ENCODE peak calls at places on chromosomes 7 and 10, in five cellular contexts. One of them, this sample, is unnamed.

GRCh38 chr10:75181073-75181472 is 29.5 kb upstream of the VDAC2 start:
- DNase-seq in sigmoid colon: no peak
- DNase-seq in SK-N-SH: no peak
- DNase-seq in suprapubic skin: no peak
- DNase-seq in K562: no peak
- DNase-seq in this sample: no peak

GRCh38 chr10:75175046-75175445 is 35.5 kb upstream of the VDAC2 start:
- DNase-seq in sigmoid colon: no peak
- DNase-seq in SK-N-SH: no peak
- DNase-seq in suprapubic skin: no peak
- DNase-seq in K562: no peak
- DNase-seq in this sample: no peak

GRCh38 chr10:109861051-109861450 is 62.3 kb downstream of the XPNPEP1 start:
- DNase-seq in sigmoid colon: no peak
- DNase-seq in SK-N-SH: no peak
- DNase-seq in suprapubic skin: no peak
- DNase-seq in K562: no peak
- DNase-seq in this sample: no peak

GRCh38 chr10:59362184-59362966 is at the start of gene FAM13C:
- DNase-seq in sigmoid colon: peak
- DNase-seq in SK-N-SH: peak
- DNase-seq in suprapubic skin: peak
- DNase-seq in K562: no peak
- DNase-seq in this sample: peak

GRCh38 chr10:13450078-13450477 is 78.7 kb downstream of the BEND7 start:
- DNase-seq in sigmoid colon: no peak
- DNase-seq in SK-N-SH: no peak
- DNase-seq in suprapubic skin: no peak
- DNase-seq in K562: no peak
- DNase-seq in this sample: no peak

GRCh38 chr7:124813962-124814798 is 48.6 kb upstream of the GPR37 start:
- DNase-seq in sigmoid colon: no peak
- DNase-seq in SK-N-SH: no peak
- DNase-seq in suprapubic skin: no peak
- DNase-seq in K562: no peak
- DNase-seq in this sample: no peak

GRCh38 chr7:137950263-137950621 is 51.6 kb downstream of the CREB3L2 start:
- DNase-seq in sigmoid colon: no peak
- DNase-seq in SK-N-SH: no peak
- DNase-seq in suprapubic skin: no peak
- DNase-seq in K562: no peak
- DNase-seq in this sample: no peak

GRCh38 chr7:90250601-90251303 is 5.8 kb downstream of the CFAP69 start:
- DNase-seq in sigmoid colon: no peak
- DNase-seq in SK-N-SH: no peak
- DNase-seq in suprapubic skin: no peak
- DNase-seq in K562: no peak
- DNase-seq in this sample: no peak

GRCh38 chr10:121079226-121079625 is 228.1 kb downstream of the WDR11 start:
- DNase-seq in sigmoid colon: no peak
- DNase-seq in SK-N-SH: no peak
- DNase-seq in suprapubic skin: no peak
- DNase-seq in K562: no peak
- DNase-seq in this sample: no peak

GRCh38 chr7:66557214-66558200 is 71.2 kb upstream of the KCTD7 start:
- DNase-seq in sigmoid colon: peak
- DNase-seq in SK-N-SH: peak
- DNase-seq in suprapubic skin: peak
- DNase-seq in K562: peak
- DNase-seq in this sample: peak

GRCh38 chr10:69866688-69867461 is 65.2 kb downstream of the COL13A1 start:
- DNase-seq in sigmoid colon: peak
- DNase-seq in SK-N-SH: peak
- DNase-seq in suprapubic skin: no peak
- DNase-seq in K562: no peak
- DNase-seq in this sample: peak

GRCh38 chr7:90717286-90718060 is 121.4 kb downstream of the CDK14 start:
- DNase-seq in sigmoid colon: no peak
- DNase-seq in SK-N-SH: no peak
- DNase-seq in suprapubic skin: no peak
- DNase-seq in K562: no peak
- DNase-seq in this sample: no peak

GRCh38 chr7:77482015-77482414 is 55.1 kb upstream of the PTPN12 start:
- DNase-seq in sigmoid colon: no peak
- DNase-seq in SK-N-SH: no peak
- DNase-seq in suprapubic skin: no peak
- DNase-seq in K562: no peak
- DNase-seq in this sample: peak

GRCh38 chr7:72493850-72494661 is 81.9 kb upstream of the CALN1 start:
- DNase-seq in sigmoid colon: no peak
- DNase-seq in SK-N-SH: peak
- DNase-seq in suprapubic skin: no peak
- DNase-seq in K562: peak
- DNase-seq in this sample: peak

GRCh38 chr7:117858731-117859130 is 14.5 kb downstream of the CTTNBP2 start:
- DNase-seq in sigmoid colon: no peak
- DNase-seq in SK-N-SH: no peak
- DNase-seq in suprapubic skin: no peak
- DNase-seq in K562: no peak
- DNase-seq in this sample: no peak

GRCh38 chr10:35895331-35895730 is 253.2 kb upstream of the FZD8 start:
- DNase-seq in sigmoid colon: no peak
- DNase-seq in SK-N-SH: no peak
- DNase-seq in suprapubic skin: no peak
- DNase-seq in K562: no peak
- DNase-seq in this sample: no peak

GRCh38 chr10:69474688-69475432 is 23.6 kb downstream of the TSPAN15 start:
- DNase-seq in sigmoid colon: peak
- DNase-seq in SK-N-SH: no peak
- DNase-seq in suprapubic skin: no peak
- DNase-seq in K562: no peak
- DNase-seq in this sample: no peak

GRCh38 chr7:81399461-81399860 is 370.4 kb downstream of the HGF start:
- DNase-seq in sigmoid colon: no peak
- DNase-seq in SK-N-SH: no peak
- DNase-seq in suprapubic skin: no peak
- DNase-seq in K562: no peak
- DNase-seq in this sample: no peak

GRCh38 chr7:92255308-92255707 is 9.5 kb downstream of the ANKIB1 start:
- DNase-seq in sigmoid colon: no peak
- DNase-seq in SK-N-SH: no peak
- DNase-seq in suprapubic skin: no peak
- DNase-seq in K562: peak
- DNase-seq in this sample: no peak

GRCh38 chr7:143372070-143372469 is 9.1 kb upstream of the ZYX start:
- DNase-seq in sigmoid colon: peak
- DNase-seq in SK-N-SH: no peak
- DNase-seq in suprapubic skin: no peak
- DNase-seq in K562: no peak
- DNase-seq in this sample: no peak

GRCh38 chr7:159030490-159031134 is 114.1 kb downstream of the VIPR2 start:
- DNase-seq in sigmoid colon: peak
- DNase-seq in SK-N-SH: peak
- DNase-seq in suprapubic skin: peak
- DNase-seq in K562: peak
- DNase-seq in this sample: peak

GRCh38 chr7:150648358-150649083 is 16.3 kb upstream of the GIMAP6 start:
- DNase-seq in sigmoid colon: no peak
- DNase-seq in SK-N-SH: no peak
- DNase-seq in suprapubic skin: no peak
- DNase-seq in K562: no peak
- DNase-seq in this sample: no peak

GRCh38 chr10:21197838-21198237 is 300.7 kb upstream of the NEBL start:
- DNase-seq in sigmoid colon: no peak
- DNase-seq in SK-N-SH: no peak
- DNase-seq in suprapubic skin: no peak
- DNase-seq in K562: no peak
- DNase-seq in this sample: no peak

GRCh38 chr10:21197006-21197405 is 299.9 kb upstream of the NEBL start:
- DNase-seq in sigmoid colon: no peak
- DNase-seq in SK-N-SH: no peak
- DNase-seq in suprapubic skin: no peak
- DNase-seq in K562: no peak
- DNase-seq in this sample: no peak

GRCh38 chr10:21191512-21191911 is 294.4 kb upstream of the NEBL start:
- DNase-seq in sigmoid colon: no peak
- DNase-seq in SK-N-SH: no peak
- DNase-seq in suprapubic skin: no peak
- DNase-seq in K562: no peak
- DNase-seq in this sample: no peak

GRCh38 chr10:21194510-21194993 is 297.4 kb upstream of the NEBL start:
- DNase-seq in sigmoid colon: no peak
- DNase-seq in SK-N-SH: peak
- DNase-seq in suprapubic skin: no peak
- DNase-seq in K562: no peak
- DNase-seq in this sample: peak

GRCh38 chr10:21195149-21195731 is 298.1 kb upstream of the NEBL start:
- DNase-seq in sigmoid colon: no peak
- DNase-seq in SK-N-SH: no peak
- DNase-seq in suprapubic skin: no peak
- DNase-seq in K562: no peak
- DNase-seq in this sample: no peak
- TF ChIP-seq EP300 in sigmoid colon: no peak
- TF ChIP-seq EP300 in SK-N-SH: no peak
- TF ChIP-seq EP300 in suprapubic skin: no peak
- TF ChIP-seq EP300 in K562: no peak
- TF ChIP-seq EP300 in this sample: no peak

GRCh38 chr10:31319602-31320178 is 674 bp downstream of the ZEB1 start:
- DNase-seq in sigmoid colon: no peak
- DNase-seq in SK-N-SH: peak
- DNase-seq in suprapubic skin: peak
- DNase-seq in K562: no peak
- DNase-seq in this sample: peak

GRCh38 chr10:31318854-31319601 is at the start of gene ZEB1:
- DNase-seq in sigmoid colon: peak
- DNase-seq in SK-N-SH: peak
- DNase-seq in suprapubic skin: peak
- DNase-seq in K562: peak
- DNase-seq in this sample: peak

GRCh38 chr10:31321396-31321941 is 2.5 kb downstream of the ZEB1 start:
- DNase-seq in sigmoid colon: no peak
- DNase-seq in SK-N-SH: peak
- DNase-seq in suprapubic skin: no peak
- DNase-seq in K562: no peak
- DNase-seq in this sample: no peak

GRCh38 chr10:31320179-31320597 is 1.2 kb downstream of the ZEB1 start:
- DNase-seq in sigmoid colon: peak
- DNase-seq in SK-N-SH: peak
- DNase-seq in suprapubic skin: peak
- DNase-seq in K562: peak
- DNase-seq in this sample: no peak

DNA sequence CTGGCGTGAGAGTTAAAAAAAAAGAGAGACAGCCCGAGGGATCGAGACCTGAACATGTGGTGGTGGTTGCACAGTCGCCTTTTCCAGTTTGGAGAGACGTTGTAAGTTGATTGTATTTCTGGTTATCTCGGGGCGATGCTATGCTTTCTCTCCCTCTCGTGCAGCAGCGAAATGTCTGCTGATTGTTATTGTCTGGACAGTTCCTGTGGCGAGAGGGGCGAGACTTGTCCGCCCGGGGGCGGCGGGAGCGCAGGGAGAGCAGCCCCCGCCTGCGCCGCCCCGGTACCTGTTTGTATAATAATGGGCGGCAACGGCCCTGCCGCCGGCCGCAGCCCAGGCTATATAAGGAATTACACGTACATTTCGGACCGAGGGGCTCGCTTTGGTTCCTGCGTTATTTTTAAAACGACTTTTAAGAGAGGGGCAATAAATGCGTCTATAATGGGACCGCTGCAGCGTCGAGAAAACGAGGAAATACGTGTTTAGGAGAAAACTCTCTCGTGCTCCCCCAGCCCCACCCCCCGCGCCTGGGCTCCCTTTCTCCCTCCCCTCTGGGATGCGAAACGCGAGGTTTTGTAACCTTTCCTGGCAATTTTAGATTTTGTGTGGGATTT is 1.7 kb downstream of the ZEB1 start:
- DNase-seq in sigmoid colon: peak
- DNase-seq in SK-N-SH: peak
- DNase-seq in suprapubic skin: peak
- DNase-seq in K562: peak
- DNase-seq in this sample: peak
- TF ChIP-seq CTCF in sigmoid colon: peak
- TF ChIP-seq CTCF in SK-N-SH: peak
- TF ChIP-seq CTCF in suprapubic skin: no peak
- TF ChIP-seq CTCF in K562: no peak
- TF ChIP-seq CTCF in this sample: no peak

DNA sequence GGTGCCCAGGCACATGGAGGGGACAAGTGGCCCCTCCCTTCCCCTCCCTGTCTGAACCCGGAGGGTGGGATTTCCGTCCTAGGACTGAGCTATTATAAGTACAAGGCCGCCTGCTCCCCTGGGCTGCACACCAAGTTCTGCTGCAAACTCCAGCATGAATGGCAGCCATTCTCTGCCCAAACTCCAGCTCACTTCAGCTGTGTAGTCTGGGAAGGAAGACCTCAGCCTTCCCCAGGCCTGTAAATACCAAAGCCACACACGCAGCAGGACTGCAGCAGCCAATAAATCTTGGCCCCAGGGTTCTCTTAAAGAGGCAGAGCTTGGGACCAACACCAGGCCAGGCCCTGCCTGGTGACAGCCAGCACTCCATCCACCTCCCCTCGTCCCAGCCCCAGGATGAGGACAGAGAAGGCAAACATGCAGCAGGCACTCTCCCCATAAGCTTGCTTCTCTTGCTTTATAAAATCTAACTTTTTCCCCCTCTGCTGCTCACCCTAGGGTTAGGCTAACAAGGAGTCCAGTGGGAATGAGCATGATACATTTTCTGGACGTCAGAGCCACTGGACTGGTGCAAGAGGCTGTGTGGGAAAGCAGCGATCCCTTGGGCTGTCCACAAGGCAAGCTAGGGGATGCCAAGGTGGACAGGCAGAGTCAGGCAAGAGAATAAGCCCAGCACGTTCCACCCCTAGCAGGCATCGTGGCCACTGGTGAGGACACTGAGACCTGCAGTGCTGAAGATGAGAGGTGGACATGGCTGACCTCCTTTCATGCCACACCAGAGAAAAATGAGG is 291.1 kb upstream of the ZMIZ1 start:
- DNase-seq in sigmoid colon: peak
- DNase-seq in SK-N-SH: peak
- DNase-seq in suprapubic skin: no peak
- DNase-seq in K562: no peak
- DNase-seq in this sample: no peak
- TF ChIP-seq POLR2AphosphoS5 in sigmoid colon: peak
- TF ChIP-seq POLR2AphosphoS5 in SK-N-SH: no peak
- TF ChIP-seq POLR2AphosphoS5 in suprapubic skin: no peak
- TF ChIP-seq POLR2AphosphoS5 in K562: no peak
- TF ChIP-seq POLR2AphosphoS5 in this sample: no peak

GRCh38 chr7:5218564-5219360 is 28.7 kb downstream of the WIPI2 start:
- DNase-seq in sigmoid colon: peak
- DNase-seq in SK-N-SH: no peak
- DNase-seq in suprapubic skin: peak
- DNase-seq in K562: no peak
- DNase-seq in this sample: no peak
- TF ChIP-seq EP300 in sigmoid colon: no peak
- TF ChIP-seq EP300 in SK-N-SH: no peak
- TF ChIP-seq EP300 in suprapubic skin: no peak
- TF ChIP-seq EP300 in K562: no peak
- TF ChIP-seq EP300 in this sample: no peak